ENCODE peak calls at places on chromosomes 13 and 19, in five cellular contexts. One of them, this sample, is unnamed.

GRCh38 chr13:98353750-98354149 is 176.7 kb upstream of the RNF113B start:
- DNase-seq in testis: no peak
- DNase-seq in GM12865: no peak
- DNase-seq in neural progenitor cell: no peak
- DNase-seq in mucosa of descending colon: no peak
- DNase-seq in this sample: no peak

GRCh38 chr19:29858000-29858596 is 46.3 kb downstream of the CCNE1 start:
- DNase-seq in testis: no peak
- DNase-seq in GM12865: peak; percentile 66
- DNase-seq in neural progenitor cell: peak; percentile 74
- DNase-seq in mucosa of descending colon: peak; percentile 49
- DNase-seq in this sample: peak; percentile 55

GRCh38 chr13:47299316-47299715 is 402.5 kb upstream of the HTR2A start:
- DNase-seq in testis: no peak
- DNase-seq in GM12865: no peak
- DNase-seq in neural progenitor cell: no peak
- DNase-seq in mucosa of descending colon: no peak
- DNase-seq in this sample: no peak

GRCh38 chr13:46866150-46866549 is 30.7 kb downstream of the HTR2A start:
- DNase-seq in testis: no peak
- DNase-seq in GM12865: peak; percentile 49
- DNase-seq in neural progenitor cell: peak; percentile 4
- DNase-seq in mucosa of descending colon: peak; percentile 37
- DNase-seq in this sample: peak; percentile 9

GRCh38 chr19:18049390-18049789 is 37.3 kb downstream of the IL12RB1 start:
- DNase-seq in testis: peak; percentile 91
- DNase-seq in GM12865: no peak
- DNase-seq in neural progenitor cell: no peak
- DNase-seq in mucosa of descending colon: peak; percentile 83
- DNase-seq in this sample: no peak

GRCh38 chr13:78524936-78525335 is 78.4 kb downstream of the POU4F1 start:
- DNase-seq in testis: no peak
- DNase-seq in GM12865: no peak
- DNase-seq in neural progenitor cell: no peak
- DNase-seq in mucosa of descending colon: no peak
- DNase-seq in this sample: no peak

GRCh38 chr19:18291590-18292459 is 10.4 kb upstream of the JUND start:
- DNase-seq in testis: peak; percentile 92
- DNase-seq in GM12865: peak; percentile 89
- DNase-seq in neural progenitor cell: peak; percentile 77
- DNase-seq in mucosa of descending colon: peak; percentile 89
- DNase-seq in this sample: peak; percentile 98

GRCh38 chr19:17159466-17160393 is 55.4 kb upstream of the USE1 start:
- DNase-seq in testis: no peak
- DNase-seq in GM12865: peak; percentile 44
- DNase-seq in neural progenitor cell: no peak
- DNase-seq in mucosa of descending colon: no peak
- DNase-seq in this sample: no peak

GRCh38 chr13:27493981-27494380 is 43.6 kb upstream of the MTIF3 start:
- DNase-seq in testis: no peak
- DNase-seq in GM12865: no peak
- DNase-seq in neural progenitor cell: no peak
- DNase-seq in mucosa of descending colon: no peak
- DNase-seq in this sample: no peak

GRCh38 chr19:57002765-57003164 is 117.0 kb upstream of the USP29 start:
- DNase-seq in testis: peak; percentile 83
- DNase-seq in GM12865: no peak
- DNase-seq in neural progenitor cell: no peak
- DNase-seq in mucosa of descending colon: no peak
- DNase-seq in this sample: no peak

GRCh38 chr13:112804374-112804773 is 114.5 kb downstream of the ATP11A start:
- DNase-seq in testis: no peak
- DNase-seq in GM12865: no peak
- DNase-seq in neural progenitor cell: no peak
- DNase-seq in mucosa of descending colon: no peak
- DNase-seq in this sample: no peak

GRCh38 chr13:22173605-22174004 is 502.7 kb downstream of the FGF9 start:
- DNase-seq in testis: no peak
- DNase-seq in GM12865: no peak
- DNase-seq in neural progenitor cell: no peak
- DNase-seq in mucosa of descending colon: no peak
- DNase-seq in this sample: no peak

DNA sequence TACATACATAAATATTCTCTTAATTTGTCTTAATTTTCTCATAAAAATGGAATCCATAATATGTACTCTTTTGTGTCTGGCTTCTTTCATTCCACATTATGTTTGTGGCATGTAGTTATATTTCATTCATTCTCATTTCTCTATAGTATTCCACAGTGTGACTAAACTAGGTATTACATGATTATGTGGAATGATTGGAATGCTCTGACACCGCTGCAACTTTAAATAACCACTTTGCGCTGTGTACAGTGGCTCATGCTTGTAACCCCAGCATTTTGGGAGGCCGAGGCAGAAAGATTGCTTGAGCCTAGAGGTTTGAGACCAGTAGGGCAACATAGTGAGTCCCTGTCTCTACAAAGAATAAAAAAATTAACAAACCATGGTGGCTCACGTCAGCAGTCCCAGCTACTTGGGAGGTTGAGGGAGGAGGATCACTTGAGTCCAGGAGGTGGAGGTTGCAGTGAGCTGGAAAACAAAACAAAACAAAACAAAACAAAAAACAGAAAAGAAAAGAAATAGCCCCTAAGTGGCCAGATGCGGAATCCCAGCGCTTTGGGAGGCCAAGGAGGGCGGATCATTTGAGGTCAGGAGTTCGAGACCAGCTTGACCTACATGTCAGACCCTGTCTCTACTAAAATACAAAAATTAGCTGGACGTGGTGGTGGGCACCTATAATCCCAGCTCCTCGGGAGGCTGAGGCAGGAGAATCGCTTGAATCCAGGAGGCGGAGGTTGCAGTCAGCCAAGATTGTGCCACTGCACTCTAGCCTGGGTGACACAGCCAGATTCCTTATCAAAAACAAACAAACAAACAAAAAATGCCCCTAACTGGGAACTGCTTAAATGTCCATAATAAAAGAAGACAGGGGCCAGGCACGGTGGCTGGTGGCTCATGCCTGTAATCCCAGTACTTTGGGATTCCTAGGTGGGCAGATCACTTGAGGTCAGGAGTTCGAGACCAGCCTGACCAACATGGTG is 8.0 kb upstream of the SAE1 start:
- DNase-seq in testis: no peak
- DNase-seq in GM12865: no peak
- DNase-seq in neural progenitor cell: no peak
- DNase-seq in mucosa of descending colon: no peak
- DNase-seq in this sample: no peak
- TF ChIP-seq CTCF in testis: no peak
- TF ChIP-seq CTCF in GM12865: no peak
- TF ChIP-seq CTCF in neural progenitor cell: no peak
- TF ChIP-seq CTCF in mucosa of descending colon: no peak
- TF ChIP-seq CTCF in this sample: no peak

DNA sequence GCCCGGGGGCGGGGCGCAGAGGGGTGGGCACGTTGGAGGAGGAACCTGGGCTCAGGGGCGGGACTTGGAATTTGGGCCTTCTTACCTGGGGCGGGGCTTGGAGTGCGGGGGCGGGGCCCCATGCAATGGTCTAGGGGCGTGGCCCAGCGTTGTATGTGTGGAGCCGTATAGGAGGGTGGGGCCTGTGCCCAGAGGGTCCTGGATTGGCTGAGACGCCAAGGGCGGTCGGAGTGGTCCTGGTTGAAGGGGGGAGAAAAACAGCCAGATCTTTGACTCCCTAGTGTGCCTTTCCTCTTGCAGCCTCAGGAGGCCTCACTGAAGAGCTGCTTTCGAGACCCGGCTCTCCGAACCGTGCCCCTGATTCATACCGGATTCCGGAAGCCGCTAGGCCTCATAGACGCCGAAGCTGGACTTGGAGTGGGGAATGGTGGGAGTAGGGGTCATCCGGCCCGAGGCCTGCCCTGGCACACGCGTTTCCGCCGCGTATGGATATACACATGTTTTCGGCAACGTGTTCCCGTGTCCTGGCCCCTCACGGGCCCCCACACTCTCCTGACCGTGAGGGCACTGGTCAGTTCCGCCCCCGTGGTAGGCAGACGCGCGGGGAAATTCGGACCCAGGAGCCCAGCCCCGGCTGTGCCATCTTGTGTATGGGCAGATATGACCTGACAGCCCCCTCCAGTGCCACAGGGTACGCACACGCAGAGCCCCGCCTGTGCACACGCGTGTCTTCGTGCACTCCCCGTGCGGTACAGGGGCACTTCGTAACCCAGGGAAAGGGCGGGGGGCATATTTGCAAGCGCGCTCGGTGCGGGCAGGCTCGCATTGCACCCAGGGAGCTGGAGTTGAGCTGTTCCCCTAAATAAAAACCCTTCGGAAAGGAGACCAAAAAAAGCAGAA is 661 bp upstream of the PRR12 start:
- DNase-seq in testis: peak; percentile 98
- DNase-seq in GM12865: peak; percentile 98
- DNase-seq in neural progenitor cell: peak; percentile 99
- DNase-seq in mucosa of descending colon: peak; percentile 98
- DNase-seq in this sample: peak; percentile 99
- TF ChIP-seq CTCF in testis: no peak
- TF ChIP-seq CTCF in GM12865: no peak
- TF ChIP-seq CTCF in neural progenitor cell: no peak
- TF ChIP-seq CTCF in mucosa of descending colon: peak; percentile 7
- TF ChIP-seq CTCF in this sample: peak; percentile 25

GRCh38 chr13:111370147-111370546 is 49.7 kb downstream of the TEX29 start:
- DNase-seq in testis: no peak
- DNase-seq in GM12865: no peak
- DNase-seq in neural progenitor cell: no peak
- DNase-seq in mucosa of descending colon: no peak
- DNase-seq in this sample: no peak
- TF ChIP-seq CTCF in testis: no peak
- TF ChIP-seq CTCF in GM12865: no peak
- TF ChIP-seq CTCF in neural progenitor cell: no peak
- TF ChIP-seq CTCF in mucosa of descending colon: no peak
- TF ChIP-seq CTCF in this sample: no peak

DNA sequence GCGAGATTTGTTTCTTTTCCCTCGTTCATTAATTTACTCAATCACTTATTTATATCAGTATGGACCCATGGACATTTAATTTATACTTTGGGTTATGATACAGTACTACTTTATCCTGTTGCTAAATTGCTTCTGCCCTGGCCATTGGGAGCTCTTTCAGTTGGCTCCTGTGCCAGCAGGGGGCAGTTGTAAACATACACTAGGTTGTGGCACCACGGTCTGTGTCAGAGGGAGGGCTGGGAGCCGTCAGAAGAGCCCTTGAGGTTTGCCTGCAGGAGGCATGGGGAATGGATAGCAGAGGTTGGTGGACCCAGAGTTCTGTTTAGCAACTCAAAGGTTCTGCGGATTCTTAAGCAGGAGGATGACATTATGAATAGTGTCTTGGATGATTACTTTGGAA is 94.3 kb downstream of the ERCC5 start:
- DNase-seq in testis: no peak
- DNase-seq in GM12865: no peak
- DNase-seq in neural progenitor cell: no peak
- DNase-seq in mucosa of descending colon: no peak
- DNase-seq in this sample: peak; percentile 7
- TF ChIP-seq CTCF in testis: no peak
- TF ChIP-seq CTCF in GM12865: no peak
- TF ChIP-seq CTCF in neural progenitor cell: peak; percentile 31
- TF ChIP-seq CTCF in mucosa of descending colon: no peak
- TF ChIP-seq CTCF in this sample: no peak

DNA sequence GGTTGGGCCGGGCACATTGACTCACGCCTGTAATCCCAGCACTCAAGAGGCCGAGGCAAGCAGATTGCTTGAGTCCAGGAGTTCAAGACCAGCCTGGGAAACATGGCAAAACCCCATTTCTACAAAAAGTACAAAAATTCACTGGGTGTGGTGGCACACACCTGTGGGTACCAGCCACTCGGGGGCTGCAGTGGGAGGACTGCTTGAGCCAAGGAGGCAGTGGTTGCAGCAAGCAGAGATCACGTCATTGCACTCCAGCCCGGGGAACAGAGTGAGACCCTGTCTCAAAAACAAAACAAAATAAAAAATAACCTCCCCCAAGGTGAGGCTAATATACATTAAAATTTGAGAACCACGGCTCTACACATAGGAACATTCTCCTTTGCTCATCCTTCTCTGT is 24.9 kb downstream of the NLRP13 start:
- DNase-seq in testis: no peak
- DNase-seq in GM12865: no peak
- DNase-seq in neural progenitor cell: no peak
- DNase-seq in mucosa of descending colon: no peak
- DNase-seq in this sample: no peak
- TF ChIP-seq CTCF in testis: no peak
- TF ChIP-seq CTCF in GM12865: no peak
- TF ChIP-seq CTCF in neural progenitor cell: no peak
- TF ChIP-seq CTCF in mucosa of descending colon: no peak
- TF ChIP-seq CTCF in this sample: no peak

GRCh38 chr13:109790951-109791605 is 4.7 kb upstream of the IRS2 start:
- DNase-seq in testis: peak; percentile 46
- DNase-seq in GM12865: no peak
- DNase-seq in neural progenitor cell: peak; percentile 55
- DNase-seq in mucosa of descending colon: no peak
- DNase-seq in this sample: peak; percentile 33
- TF ChIP-seq CTCF in testis: no peak
- TF ChIP-seq CTCF in GM12865: no peak
- TF ChIP-seq CTCF in neural progenitor cell: peak; percentile 64
- TF ChIP-seq CTCF in mucosa of descending colon: no peak
- TF ChIP-seq CTCF in this sample: peak; percentile 27

GRCh38 chr13:59680429-59681024 is 483.2 kb downstream of the DIAPH3 start:
- DNase-seq in testis: no peak
- DNase-seq in GM12865: peak; percentile 37
- DNase-seq in neural progenitor cell: peak; percentile 35
- DNase-seq in mucosa of descending colon: no peak
- DNase-seq in this sample: no peak
- TF ChIP-seq CTCF in testis: peak; percentile 12
- TF ChIP-seq CTCF in GM12865: peak; percentile 63
- TF ChIP-seq CTCF in neural progenitor cell: peak; percentile 81
- TF ChIP-seq CTCF in mucosa of descending colon: no peak
- TF ChIP-seq CTCF in this sample: peak; percentile 70

DNA sequence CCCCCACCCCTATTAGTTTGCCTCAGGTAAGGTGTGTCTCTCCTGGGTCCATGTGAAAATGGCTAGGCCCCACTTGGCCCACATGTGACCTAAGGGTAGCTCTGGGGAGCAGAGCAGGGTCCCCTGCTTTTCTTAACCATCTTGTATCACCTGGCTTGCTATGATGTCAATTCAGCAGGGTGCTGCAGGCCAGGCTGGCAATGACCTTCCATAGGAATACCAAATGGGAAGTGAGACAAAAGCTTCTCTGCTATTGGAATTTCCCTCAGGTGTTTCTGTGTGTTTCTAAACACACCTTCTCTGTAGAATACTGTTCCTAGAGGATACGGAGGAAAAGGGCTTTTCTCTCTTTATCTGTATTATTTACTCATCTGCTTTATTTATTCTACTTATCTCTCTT is 35.7 kb upstream of the DACH1 start:
- DNase-seq in testis: no peak
- DNase-seq in GM12865: no peak
- DNase-seq in neural progenitor cell: no peak
- DNase-seq in mucosa of descending colon: no peak
- DNase-seq in this sample: no peak
- TF ChIP-seq CTCF in testis: no peak
- TF ChIP-seq CTCF in GM12865: no peak
- TF ChIP-seq CTCF in neural progenitor cell: no peak
- TF ChIP-seq CTCF in mucosa of descending colon: no peak
- TF ChIP-seq CTCF in this sample: no peak